ENCODE peak calls at places on chromosomes 13 and 19, in six cellular contexts. R is GM04503; P is effector memory CD8-positive, alpha-beta T cell; C is foreskin fibroblast; L is spleen; V is A549. X is an unnamed sample.

GRCh38 chr19:709965-710714 is 1.4 kb downstream of the PALM start:
- DNase-seq in V (no peak), L (no peak), R (no peak), C (no peak), P (no peak), X (no peak)

GRCh38 chr13:30616927-30617314 is 799 bp upstream of the USPL1 start:
- DNase-seq in P (peak), R (peak), V (peak), L (no peak), C (peak), X (peak)

GRCh38 chr13:113137656-113138292 is 15.2 kb downstream of the F10 start:
- DNase-seq in R (no peak), C (no peak), L (no peak), P (no peak), V (no peak), X (no peak)

GRCh38 chr19:1295169-1296012 is 9.7 kb downstream of the EFNA2 start:
- DNase-seq in P (no peak), V (no peak), C (no peak), L (no peak), R (no peak), X (no peak)

GRCh38 chr13:67230774-67231480 is 791 bp upstream of the PCDH9 start:
- DNase-seq in P (no peak), C (peak), V (peak), L (peak), R (peak), X (peak)

GRCh38 chr19:32339988-32340874 is 5.2 kb upstream of the ZNF507 start:
- DNase-seq in R (no peak), C (peak), L (peak), V (peak), P (peak), X (peak)

GRCh38 chr13:112870737-112871287 is 98.2 kb upstream of the MCF2L start:
- DNase-seq in P (no peak), R (no peak), V (no peak), C (no peak), L (peak), X (no peak)

GRCh38 chr19:41802770-41803169 is 6.4 kb downstream of the CEACAM3 start:
- DNase-seq in V (no peak), C (no peak), P (no peak), L (no peak), R (no peak), X (no peak)

GRCh38 chr13:112060899-112061366 is 6.0 kb upstream of the SOX1 start:
- DNase-seq in R (no peak), P (no peak), V (no peak), C (no peak), L (no peak), X (no peak)

GRCh38 chr19:22634450-22634827 is 315 bp downstream of the ZNF492 start:
- DNase-seq in L (peak), P (no peak), R (no peak), V (no peak), C (no peak), X (no peak)

GRCh38 chr19:31908486-31909255 is 436.7 kb upstream of the ZNF507 start:
- DNase-seq in P (no peak), L (no peak), V (no peak), C (no peak), R (no peak), X (no peak)

GRCh38 chr19:2625434-2625833 is 77.1 kb downstream of the GNG7 start:
- DNase-seq in L (peak), P (no peak), C (no peak), R (no peak), V (no peak), X (no peak)

GRCh38 chr19:32165750-32166149 is 179.7 kb upstream of the ZNF507 start:
- DNase-seq in R (no peak), V (no peak), P (no peak), C (no peak), L (no peak), X (no peak)

GRCh38 chr13:74132152-74132767 is 1.9 kb downstream of the KLF12 start:
- DNase-seq in L (no peak), R (no peak), P (peak), V (no peak), C (peak), X (peak)

GRCh38 chr13:45132384-45133064 is 12.2 kb downstream of the GTF2F2 start:
- DNase-seq in L (no peak), V (no peak), C (no peak), P (no peak), R (no peak), X (no peak)

GRCh38 chr19:53659292-53659691 is 27.5 kb downstream of the DPRX start:
- DNase-seq in R (no peak), P (no peak), C (peak), L (no peak), V (peak), X (no peak)

GRCh38 chr19:17402982-17403855 is 2.2 kb downstream of the BST2 start:
- DNase-seq in R (no peak), C (no peak), P (no peak), V (peak), L (no peak), X (no peak)

GRCh38 chr19:38690832-38691231 is 43.4 kb downstream of the ACTN4 start:
- DNase-seq in L (no peak), V (no peak), P (no peak), C (no peak), R (no peak), X (no peak)

GRCh38 chr19:54189020-54189667 is at the start of gene MBOAT7:
- DNase-seq in P (no peak), L (no peak), C (no peak), R (no peak), V (no peak), X (no peak)

GRCh38 chr19:55248704-55249103 is 10.1 kb downstream of the PPP6R1 start:
- DNase-seq in R (no peak), V (no peak), P (no peak), C (no peak), L (no peak), X (no peak)

GRCh38 chr19:5026706-5027273 is 57.9 kb downstream of the KDM4B start:
- DNase-seq in C (peak), R (no peak), L (peak), P (no peak), V (no peak), X (no peak)

GRCh38 chr19:58059003-58059671 is at the start of gene ZNF135:
- DNase-seq in L (peak), V (no peak), R (peak), C (peak), P (peak), X (no peak)

GRCh38 chr19:37466277-37466797 is 907 bp downstream of the ZNF569 start:
- DNase-seq in L (no peak), P (no peak), V (no peak), C (no peak), R (no peak), X (no peak)

GRCh38 chr13:107838592-107839161 is 376.7 kb downstream of the LIG4 start:
- DNase-seq in P (no peak), R (no peak), C (no peak), L (no peak), V (no peak), X (no peak)

GRCh38 chr13:67235265-67235664 is 5.1 kb upstream of the PCDH9 start:
- DNase-seq in C (no peak), L (no peak), P (no peak), V (no peak), R (no peak), X (no peak)

GRCh38 chr13:39641645-39642044 is 13.8 kb upstream of the COG6 start:
- DNase-seq in L (no peak), P (no peak), R (no peak), C (no peak), V (no peak), X (no peak)

GRCh38 chr13:21741396-21741795 is 70.5 kb downstream of the FGF9 start:
- DNase-seq in L (no peak), V (no peak), R (no peak), P (no peak), C (no peak), X (no peak)

GRCh38 chr19:290539-291521 is at the start of gene PLPP2:
- DNase-seq in C (peak), P (no peak), L (no peak), V (peak), R (no peak), X (peak)

GRCh38 chr19:45469835-45470146 is 2.0 kb downstream of the FOSB start:
- DNase-seq in C (peak), V (no peak), L (no peak), R (no peak), P (no peak), X (no peak)

GRCh38 chr13:109243311-109243951 is 543.0 kb downstream of the IRS2 start:
- DNase-seq in V (peak), P (no peak), R (peak), C (peak), L (no peak), X (peak)

GRCh38 chr13:104900186-104900817 is 1635.2 kb downstream of the EFNB2 start:
- DNase-seq in L (no peak), P (no peak), R (no peak), C (peak), V (no peak), X (no peak)

GRCh38 chr19:48481846-48482639 is 12.9 kb downstream of the CYTH2 start:
- DNase-seq in V (no peak), C (peak), P (no peak), L (no peak), R (no peak), X (no peak)

GRCh38 chr19:49155005-49155826 is at the start of gene HRC:
- DNase-seq in L (no peak), C (no peak), V (no peak), P (no peak), R (no peak), X (no peak)

GRCh38 chr19:46639356-46640061 is 3.5 kb upstream of the GNG8 start:
- DNase-seq in P (no peak), C (peak), R (peak), V (no peak), L (peak), X (peak)

GRCh38 chr19:31083122-31083521 is 266.1 kb downstream of the TSHZ3 start:
- DNase-seq in V (no peak), C (no peak), L (no peak), R (no peak), P (no peak), X (no peak)

GRCh38 chr13:44899967-44900366 is 89.3 kb downstream of the NUFIP1 start:
- DNase-seq in V (no peak), R (no peak), L (no peak), P (no peak), C (no peak), X (no peak)

X was measured in ACHN.